ENCODE peak calls at places on chromosomes 5 and 9, in four cellular contexts. One of them, this sample, is unnamed.

GRCh38 chr5:105812356-105812755 is 1858.4 kb downstream of the EFNA5 start:
- DNase-seq in A549: no peak
- DNase-seq in HepG2: no peak
- DNase-seq in HAP-1: no peak
- DNase-seq in this sample: no peak

GRCh38 chr9:21102311-21102710 is 24.6 kb upstream of the IFNB1 start:
- DNase-seq in HAP-1: no peak
- DNase-seq in HepG2: no peak
- DNase-seq in A549: no peak
- DNase-seq in this sample: no peak

GRCh38 chr5:87944553-87945320 is 323.9 kb downstream of the TMEM161B start:
- DNase-seq in HepG2: no peak
- DNase-seq in HAP-1: peak; percentile 96
- DNase-seq in A549: no peak
- DNase-seq in this sample: no peak

GRCh38 chr9:98235126-98235525 is 20.3 kb downstream of the TBC1D2 start:
- DNase-seq in HepG2: no peak
- DNase-seq in A549: no peak
- DNase-seq in HAP-1: no peak
- DNase-seq in this sample: no peak

GRCh38 chr5:15791274-15791673 is 291.3 kb downstream of the FBXL7 start:
- DNase-seq in A549: no peak
- DNase-seq in HAP-1: no peak
- DNase-seq in HepG2: no peak
- DNase-seq in this sample: no peak

GRCh38 chr5:150496534-150496933 is 11.4 kb upstream of the NDST1 start:
- DNase-seq in HepG2: no peak
- DNase-seq in A549: no peak
- DNase-seq in HAP-1: no peak
- DNase-seq in this sample: no peak

GRCh38 chr5:133847886-133848285 is 120.5 kb downstream of the C5orf15 start:
- DNase-seq in HepG2: no peak
- DNase-seq in A549: no peak
- DNase-seq in HAP-1: no peak
- DNase-seq in this sample: no peak

GRCh38 chr5:61245486-61245885 is 83.2 kb upstream of the SMIM15 start:
- DNase-seq in HepG2: no peak
- DNase-seq in A549: no peak
- DNase-seq in HAP-1: no peak
- DNase-seq in this sample: no peak

GRCh38 chr5:40052812-40053211 is 626.9 kb upstream of the PTGER4 start:
- DNase-seq in A549: peak; percentile 15
- DNase-seq in HAP-1: no peak
- DNase-seq in HepG2: no peak
- DNase-seq in this sample: no peak

GRCh38 chr5:10642367-10642766 is 78.5 kb downstream of the ANKRD33B start:
- DNase-seq in A549: no peak
- DNase-seq in HAP-1: no peak
- DNase-seq in HepG2: no peak
- DNase-seq in this sample: no peak

GRCh38 chr5:76483433-76483832 is 80.3 kb downstream of the IQGAP2 start:
- DNase-seq in HAP-1: no peak
- DNase-seq in HepG2: no peak
- DNase-seq in A549: no peak
- DNase-seq in this sample: peak; percentile 9

GRCh38 chr5:159814810-159815585 is 101.3 kb upstream of the ADRA1B start:
- DNase-seq in HepG2: no peak
- DNase-seq in HAP-1: no peak
- DNase-seq in A549: no peak
- DNase-seq in this sample: no peak

GRCh38 chr5:15995206-15996052 is 184.2 kb downstream of the MARCHF11 start:
- DNase-seq in HAP-1: peak; percentile 44
- DNase-seq in HepG2: peak; percentile 5
- DNase-seq in A549: no peak
- DNase-seq in this sample: peak; percentile 54

GRCh38 chr9:83554278-83554677 is 16.1 kb upstream of the FRMD3 start:
- DNase-seq in A549: no peak
- DNase-seq in HepG2: no peak
- DNase-seq in HAP-1: no peak
- DNase-seq in this sample: no peak

GRCh38 chr9:130856474-130856873 is 21.4 kb downstream of the ABL1 start:
- DNase-seq in HAP-1: no peak
- DNase-seq in HepG2: no peak
- DNase-seq in A549: no peak
- DNase-seq in this sample: no peak

GRCh38 chr9:123834907-123835562 is 94.9 kb downstream of the DENND1A start:
- DNase-seq in HepG2: no peak
- DNase-seq in HAP-1: no peak
- DNase-seq in A549: no peak
- DNase-seq in this sample: peak; percentile 8

GRCh38 chr5:135714126-135714894 is 120.2 kb upstream of the SLC25A48 start:
- DNase-seq in HepG2: no peak
- DNase-seq in HAP-1: no peak
- DNase-seq in A549: no peak
- DNase-seq in this sample: peak; percentile 61

GRCh38 chr9:98491778-98492177 is 217.0 kb downstream of the GABBR2 start:
- DNase-seq in HAP-1: no peak
- DNase-seq in HepG2: no peak
- DNase-seq in A549: no peak
- DNase-seq in this sample: peak; percentile 44

GRCh38 chr5:34524123-34524522 is 132.0 kb upstream of the RAI14 start:
- DNase-seq in HAP-1: no peak
- DNase-seq in A549: peak; percentile 18
- DNase-seq in HepG2: no peak
- DNase-seq in this sample: no peak

GRCh38 chr5:179089502-179089901 is 29.3 kb downstream of the ZNF354C start:
- DNase-seq in HepG2: no peak
- DNase-seq in HAP-1: no peak
- DNase-seq in A549: no peak
- DNase-seq in this sample: no peak
- H3K9me3 ChIP-seq in HepG2: peaks cover 79% of the 10 kb centered on the region
- H3K9me3 ChIP-seq in HAP-1: peaks cover 3% of the 10 kb centered on the region
- H3K9me3 ChIP-seq in A549: peaks cover 34% of the 10 kb centered on the region
- H3K9me3 ChIP-seq in this sample: no peaks in the 10 kb centered on the region

GRCh38 chr5:132417889-132418432 is 48.5 kb downstream of the SLC22A5 start:
- DNase-seq in HAP-1: no peak
- DNase-seq in A549: no peak
- DNase-seq in HepG2: no peak
- DNase-seq in this sample: no peak
- H3K4me1 ChIP-seq in HAP-1: peaks cover 11% of the 10 kb centered on the region
- H3K4me1 ChIP-seq in A549: peaks cover 37% of the 10 kb centered on the region
- H3K4me1 ChIP-seq in HepG2: peaks cover 52% of the 10 kb centered on the region
- H3K4me1 ChIP-seq in this sample: peaks cover 6% of the 10 kb centered on the region

DNA sequence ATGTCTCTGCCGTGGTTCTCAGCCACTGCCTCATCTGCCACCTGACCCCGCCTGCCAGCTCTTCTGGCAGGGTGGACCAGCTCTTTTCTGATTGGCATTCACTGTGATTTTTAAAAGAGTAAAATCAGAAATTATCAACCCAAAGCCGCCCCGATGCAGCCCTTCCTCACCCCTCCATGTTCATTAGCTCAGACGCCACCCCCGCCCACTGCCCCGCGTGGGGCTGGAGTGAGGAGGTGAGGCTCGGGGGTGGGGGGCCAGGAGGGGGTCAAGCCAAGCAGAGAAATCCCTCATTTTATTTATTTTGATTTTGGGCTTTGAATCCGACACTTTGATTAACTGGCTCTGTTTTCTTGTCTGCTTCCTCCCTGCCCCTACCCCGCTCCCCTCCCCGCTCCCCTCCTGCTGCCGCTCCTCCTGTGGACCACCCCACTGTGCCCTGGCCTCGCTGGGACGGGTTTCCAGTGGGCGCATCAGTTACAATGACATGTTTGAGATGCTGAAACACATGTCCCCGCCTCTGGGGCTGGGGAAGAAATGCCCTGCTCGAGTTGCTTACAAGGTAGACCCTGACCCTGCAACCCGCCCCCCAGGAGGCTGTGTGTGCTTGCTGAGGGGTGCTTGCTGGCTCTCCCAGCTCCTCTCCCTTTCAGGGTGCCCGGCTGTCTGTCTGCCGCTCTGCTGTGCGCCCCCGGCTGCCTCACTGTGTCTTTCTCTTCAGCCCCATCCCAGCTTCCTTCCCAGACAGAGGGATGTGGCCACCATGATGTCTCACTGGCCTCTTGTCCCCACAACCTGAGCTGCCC is 224.9 kb downstream of the CACNA1B start:
- DNase-seq in HAP-1: no peak
- DNase-seq in HepG2: no peak
- DNase-seq in A549: no peak
- DNase-seq in this sample: no peak
- H3K9me3 ChIP-seq in HAP-1: no peaks in the 10 kb centered on the region
- H3K9me3 ChIP-seq in HepG2: no peaks in the 10 kb centered on the region
- H3K9me3 ChIP-seq in A549: no peaks in the 10 kb centered on the region
- H3K9me3 ChIP-seq in this sample: no peaks in the 10 kb centered on the region

GRCh38 chr9:116691607-116692006 is 4.5 kb downstream of the TRIM32 start:
- DNase-seq in HAP-1: no peak
- DNase-seq in HepG2: no peak
- DNase-seq in A549: no peak
- DNase-seq in this sample: no peak
- H3K4me1 ChIP-seq in HAP-1: peaks cover 16% of the 10 kb centered on the region
- H3K4me1 ChIP-seq in HepG2: peaks cover 58% of the 10 kb centered on the region
- H3K4me1 ChIP-seq in A549: peaks cover 56% of the 10 kb centered on the region
- H3K4me1 ChIP-seq in this sample: peaks cover 10% of the 10 kb centered on the region

DNA sequence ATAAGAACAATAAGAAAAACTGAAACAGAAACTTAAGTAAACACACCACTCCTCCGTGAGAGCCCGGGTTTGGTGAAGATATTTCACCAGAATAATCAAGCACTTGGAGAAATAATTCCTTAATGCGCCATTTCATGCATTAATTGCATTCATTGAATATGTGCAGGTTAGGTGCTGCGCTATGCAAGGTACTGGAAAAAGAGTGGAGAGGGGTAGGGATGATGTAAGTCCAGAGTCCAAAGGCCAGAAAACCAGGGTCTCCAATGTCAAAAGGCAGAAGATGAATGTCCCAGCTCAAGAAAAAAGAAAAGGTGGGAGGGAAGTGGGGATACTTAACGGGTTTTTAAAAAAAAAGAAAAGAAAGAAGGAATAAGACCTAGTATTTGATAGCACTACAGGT is 669 bp upstream of the ZFP37 start:
- DNase-seq in HepG2: peak; percentile 11
- DNase-seq in A549: peak; percentile 5
- DNase-seq in HAP-1: no peak
- DNase-seq in this sample: peak; percentile 0
- H3K9me3 ChIP-seq in HepG2: peaks cover 42% of the 10 kb centered on the region
- H3K9me3 ChIP-seq in A549: peaks cover 55% of the 10 kb centered on the region
- H3K9me3 ChIP-seq in HAP-1: no peaks in the 10 kb centered on the region
- H3K9me3 ChIP-seq in this sample: peaks cover 2% of the 10 kb centered on the region

DNA sequence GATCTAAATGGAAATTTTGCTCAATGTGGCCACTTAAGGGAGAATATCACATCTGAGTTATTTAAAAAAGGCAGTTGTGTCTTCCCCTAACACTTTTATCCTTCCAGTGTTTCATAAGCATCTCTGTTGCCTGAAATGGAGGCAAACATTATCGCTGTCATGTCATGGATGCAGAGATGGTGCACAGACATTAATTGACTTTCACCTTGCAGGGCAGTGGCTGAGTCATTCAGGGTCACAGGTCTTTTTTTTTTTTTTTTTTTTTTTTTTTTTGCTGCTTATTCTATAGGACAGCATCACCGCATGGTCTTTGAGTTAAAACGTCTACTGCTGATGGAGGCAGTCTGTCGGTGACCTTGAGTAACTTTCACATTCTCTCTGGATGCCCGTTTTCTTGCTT is 36.3 kb upstream of the KLF9 start:
- DNase-seq in HepG2: no peak
- DNase-seq in HAP-1: no peak
- DNase-seq in A549: no peak
- DNase-seq in this sample: no peak
- H3K4me1 ChIP-seq in HepG2: peaks cover 2% of the 10 kb centered on the region
- H3K4me1 ChIP-seq in HAP-1: no peaks in the 10 kb centered on the region
- H3K4me1 ChIP-seq in A549: no peaks in the 10 kb centered on the region
- H3K4me1 ChIP-seq in this sample: no peaks in the 10 kb centered on the region

GRCh38 chr5:2587189-2588031 is 164.1 kb downstream of the IRX2 start:
- DNase-seq in HepG2: no peak
- DNase-seq in A549: no peak
- DNase-seq in HAP-1: no peak
- DNase-seq in this sample: no peak
- H3K9me3 ChIP-seq in HepG2: peaks cover 23% of the 10 kb centered on the region
- H3K9me3 ChIP-seq in A549: no peaks in the 10 kb centered on the region
- H3K9me3 ChIP-seq in HAP-1: no peaks in the 10 kb centered on the region
- H3K9me3 ChIP-seq in this sample: no peaks in the 10 kb centered on the region

GRCh38 chr9:87275039-87275725 is 222.5 kb upstream of the DAPK1 start:
- DNase-seq in HepG2: no peak
- DNase-seq in HAP-1: no peak
- DNase-seq in A549: no peak
- DNase-seq in this sample: no peak

GRCh38 chr9:87269296-87269695 is 228.4 kb upstream of the DAPK1 start:
- DNase-seq in HepG2: no peak
- DNase-seq in A549: no peak
- DNase-seq in HAP-1: no peak
- DNase-seq in this sample: no peak

GRCh38 chr9:87269777-87270176 is 227.9 kb upstream of the DAPK1 start:
- DNase-seq in HAP-1: no peak
- DNase-seq in HepG2: no peak
- DNase-seq in A549: no peak
- DNase-seq in this sample: no peak

GRCh38 chr9:87270241-87271234 is 227.1 kb upstream of the DAPK1 start:
- DNase-seq in A549: no peak
- DNase-seq in HAP-1: no peak
- DNase-seq in HepG2: no peak
- DNase-seq in this sample: peak; percentile 73

GRCh38 chr9:87271696-87272477 is 225.8 kb upstream of the DAPK1 start:
- DNase-seq in HepG2: no peak
- DNase-seq in HAP-1: no peak
- DNase-seq in A549: no peak
- DNase-seq in this sample: no peak
- H3K4me1 ChIP-seq in HepG2: no peaks in the 10 kb centered on the region
- H3K4me1 ChIP-seq in HAP-1: no peaks in the 10 kb centered on the region
- H3K4me1 ChIP-seq in A549: no peaks in the 10 kb centered on the region
- H3K4me1 ChIP-seq in this sample: no peaks in the 10 kb centered on the region

GRCh38 chr5:3139596-3139995 is 388.1 kb upstream of the IRX2 start:
- DNase-seq in HepG2: no peak
- DNase-seq in A549: no peak
- DNase-seq in HAP-1: no peak
- DNase-seq in this sample: no peak
- H3K9me3 ChIP-seq in HepG2: no peaks in the 10 kb centered on the region
- H3K9me3 ChIP-seq in A549: no peaks in the 10 kb centered on the region
- H3K9me3 ChIP-seq in HAP-1: no peaks in the 10 kb centered on the region
- H3K9me3 ChIP-seq in this sample: no peaks in the 10 kb centered on the region

This sample was measured in cardiac muscle cell.